ENCODE peak calls at places on chromosomes 2 and 18, in eight cellular contexts. Z is GM23248, Y is OCI-LY7, J is fibroblast of lung, L is MM.1S, K is neural progenitor cell, R is K562, I is IMR-90. S is an unnamed sample.
A peak's percentile ranks its signal among the peaks of the same experiment; 100 is the strongest.

GRCh38 chr2:148201075-148202004 is 180.4 kb downstream of the MBD5 start:
- DNase-seq in I (peak; percentile 31), R (peak; percentile 80), Y (peak; percentile 40), J (peak; percentile 12), K (peak; percentile 87), Z (peak; percentile 47), L (peak; percentile 30), S (peak; percentile 93)

GRCh38 chr2:161112885-161113284 is 47.3 kb upstream of the TANK start:
- DNase-seq in K (no peak), I (no peak), R (no peak), L (no peak), Y (no peak), Z (no peak), J (no peak), S (no peak)

GRCh38 chr2:103788875-103789715 is 1027.3 kb downstream of the TMEM182 start:
- DNase-seq in I (no peak), Z (peak; percentile 1), L (no peak), K (peak; percentile 85), Y (no peak), J (peak; percentile 68), R (no peak), S (peak; percentile 57)

GRCh38 chr18:59272971-59273935 is at the start of gene RAX:
- DNase-seq in J (no peak), Y (no peak), I (no peak), R (peak; percentile 43), L (no peak), K (peak; percentile 96), Z (peak; percentile 35), S (peak; percentile 92)

GRCh38 chr2:73028841-73029240 is 42.7 kb downstream of the SFXN5 start:
- DNase-seq in K (no peak), L (no peak), Y (no peak), J (no peak), R (no peak), I (no peak), Z (peak; percentile 75), S (no peak)

GRCh38 chr2:198596985-198597384 is 792.6 kb downstream of the PLCL1 start:
- DNase-seq in Z (no peak), L (no peak), I (no peak), J (no peak), K (no peak), Y (no peak), R (no peak), S (no peak)

GRCh38 chr2:216565946-216566345 is 67.3 kb upstream of the IGFBP2 start:
- DNase-seq in K (no peak), R (no peak), L (no peak), J (no peak), Z (no peak), I (no peak), Y (no peak), S (no peak)

GRCh38 chr2:38427936-38428335 is 50.9 kb upstream of the ATL2 start:
- DNase-seq in J (no peak), K (no peak), Y (no peak), Z (no peak), R (no peak), I (no peak), L (no peak), S (peak; percentile 49)

GRCh38 chr2:30730736-30731135 is 76.5 kb downstream of the CAPN13 start:
- DNase-seq in R (no peak), Z (no peak), I (no peak), J (no peak), L (no peak), K (no peak), Y (no peak), S (no peak)

GRCh38 chr2:164953279-164953678 is 2.0 kb downstream of the SLC38A11 start:
- DNase-seq in Y (no peak), R (no peak), Z (no peak), K (no peak), I (no peak), J (no peak), L (no peak), S (no peak)

GRCh38 chr2:101087638-101088037 is 63.5 kb downstream of the TBC1D8 start:
- DNase-seq in L (no peak), Z (peak; percentile 55), K (no peak), J (no peak), R (no peak), I (no peak), Y (no peak), S (no peak)

GRCh38 chr2:234863043-234863934 is 88.5 kb upstream of the SH3BP4 start:
- DNase-seq in J (peak; percentile 84), Z (peak; percentile 81), R (no peak), I (peak; percentile 82), L (no peak), K (no peak), Y (no peak), S (no peak)

GRCh38 chr2:65055427-65056214 is 595 bp upstream of the CEP68 start:
- DNase-seq in K (no peak), I (no peak), Z (no peak), R (no peak), L (peak; percentile 79), Y (peak; percentile 80), J (no peak), S (no peak)

GRCh38 chr18:9647496-9648323 is 33.4 kb upstream of the PPP4R1 start:
- DNase-seq in K (no peak), Y (no peak), Z (peak; percentile 33), J (peak; percentile 29), I (no peak), R (no peak), L (no peak), S (no peak)

GRCh38 chr2:178506949-178507348 is 26.7 kb downstream of the PLEKHA3 start:
- DNase-seq in R (no peak), Z (no peak), J (no peak), Y (no peak), L (no peak), K (no peak), I (no peak), S (no peak)

GRCh38 chr2:41879367-41879871 is 168.4 kb upstream of the PKDCC start:
- DNase-seq in R (no peak), I (no peak), L (no peak), Z (no peak), J (peak; percentile 76), K (peak; percentile 33), Y (peak; percentile 3), S (no peak)
- H2AFZ ChIP-seq in R (no peak overlapping the region), I (no peak overlapping the region), L (no peak overlapping the region), Z (no peak overlapping the region), J (no peak overlapping the region), K (peak overlapping the region; percentile 44), Y (no peak overlapping the region), S (no peak overlapping the region)

DNA sequence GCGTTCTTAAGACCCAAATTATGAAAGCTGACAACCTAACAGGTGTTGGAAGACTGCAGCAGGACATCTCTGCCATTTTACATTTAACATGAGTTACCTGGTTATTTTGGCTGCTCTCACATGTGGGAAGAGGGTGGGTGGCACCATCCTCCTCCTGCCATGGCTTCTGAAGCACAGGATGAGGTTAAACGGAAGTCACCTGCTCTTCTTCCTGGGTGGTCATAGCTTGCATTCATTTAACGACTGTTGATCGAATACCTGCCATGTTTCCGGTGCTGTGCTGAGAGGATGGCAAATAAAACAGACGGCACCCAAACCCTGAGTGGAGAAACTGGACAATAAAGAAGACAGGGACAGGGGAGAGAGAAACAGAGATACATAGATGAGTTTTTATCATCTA is 118.0 kb downstream of the RHBDD1 start:
- DNase-seq in L (no peak), J (no peak), K (no peak), R (no peak), Y (no peak), I (no peak), Z (no peak), S (no peak)
- H2AFZ ChIP-seq in L (no peak overlapping the region), J (no peak overlapping the region), K (no peak overlapping the region), R (no peak overlapping the region), Y (no peak overlapping the region), I (no peak overlapping the region), Z (no peak overlapping the region), S (no peak overlapping the region)

GRCh38 chr2:189225032-189225431 is 45.5 kb upstream of the COL5A2 start:
- DNase-seq in J (no peak), I (no peak), Z (no peak), R (no peak), L (no peak), Y (no peak), K (no peak), S (no peak)

GRCh38 chr2:189226017-189226416 is 46.5 kb upstream of the COL5A2 start:
- DNase-seq in Z (no peak), K (no peak), Y (no peak), R (no peak), L (no peak), J (no peak), I (no peak), S (no peak)

GRCh38 chr2:189222440-189222839 is 42.9 kb upstream of the COL5A2 start:
- DNase-seq in L (no peak), Y (no peak), K (no peak), I (no peak), Z (peak; percentile 41), R (no peak), J (peak; percentile 71), S (no peak)

GRCh38 chr2:189218236-189218635 is 38.7 kb upstream of the COL5A2 start:
- DNase-seq in L (no peak), Y (no peak), J (no peak), Z (no peak), R (no peak), I (no peak), K (no peak), S (no peak)

DNA sequence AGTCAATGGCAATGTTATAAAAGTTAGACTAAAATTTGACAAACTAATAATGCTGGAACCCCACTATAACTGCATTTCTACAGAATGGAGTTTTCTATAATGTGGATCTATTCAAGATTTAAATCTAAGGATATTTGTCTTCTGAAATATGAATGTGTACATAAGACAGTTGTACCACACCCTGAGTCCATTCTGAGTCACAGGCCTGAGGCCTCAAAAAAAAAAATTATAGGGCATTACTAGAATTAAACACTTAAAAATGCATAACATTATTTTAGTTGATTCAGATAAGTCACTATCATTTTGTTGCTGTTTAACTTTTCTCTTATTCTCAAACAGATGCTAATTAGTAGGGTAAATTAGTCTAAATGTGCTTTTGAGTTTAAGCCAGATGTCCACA is 42.2 kb upstream of the COL5A2 start:
- DNase-seq in J (peak; percentile 50), R (no peak), K (no peak), Y (no peak), Z (peak; percentile 72), L (no peak), I (peak; percentile 57), S (no peak)
- H2AFZ ChIP-seq in J (peak overlapping the region; percentile 83), R (no peak overlapping the region), K (no peak overlapping the region), Y (no peak overlapping the region), Z (peak overlapping the region; percentile 75), L (no peak overlapping the region), I (no peak overlapping the region), S (no peak overlapping the region)

DNA sequence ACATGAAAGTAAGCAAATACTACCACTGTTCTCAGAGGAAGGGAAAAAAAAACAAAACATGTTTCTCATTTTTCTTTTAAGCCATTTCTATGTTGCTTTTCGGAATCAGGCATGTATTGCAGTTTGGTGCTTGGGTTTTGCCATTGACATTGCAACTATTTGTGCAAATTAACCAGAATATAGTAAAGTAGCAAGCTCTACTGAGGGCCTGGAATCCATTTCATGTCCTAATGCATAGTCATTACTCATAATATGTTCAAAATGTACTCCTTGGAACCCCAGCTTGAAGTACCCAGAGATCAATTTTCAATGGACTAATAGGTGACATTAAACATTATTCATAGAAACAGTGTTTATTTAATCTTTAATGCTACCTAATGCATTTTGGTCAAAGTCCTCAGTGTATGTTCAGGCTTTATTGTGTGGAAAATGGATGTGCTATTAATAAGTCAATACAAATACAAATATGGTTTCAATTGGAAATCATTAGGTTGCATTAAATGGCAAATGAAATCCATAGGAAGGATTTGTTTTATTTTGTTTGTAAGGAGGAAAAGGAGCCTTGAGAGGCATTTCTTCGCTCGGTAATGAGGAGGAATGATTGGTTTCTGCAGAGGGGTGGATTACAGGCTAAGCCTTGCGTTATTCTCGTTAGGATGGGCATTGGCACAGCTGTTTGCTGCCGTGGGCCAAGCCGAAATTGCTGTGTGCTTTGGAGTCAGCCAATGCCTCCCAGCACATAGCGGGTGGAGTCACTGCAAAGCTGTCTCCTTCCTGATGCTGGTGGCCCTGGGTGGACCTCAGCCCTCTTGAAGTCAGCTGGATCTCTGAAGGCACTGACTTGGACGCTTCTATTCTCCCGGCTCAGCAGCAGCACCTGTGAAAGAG is 56.4 kb downstream of the MYCN start:
- DNase-seq in I (no peak), Z (no peak), L (no peak), R (no peak), K (no peak), J (no peak), Y (no peak), S (no peak)
- H2AFZ ChIP-seq in I (no peak overlapping the region), Z (no peak overlapping the region), L (no peak overlapping the region), R (no peak overlapping the region), K (no peak overlapping the region), J (no peak overlapping the region), Y (no peak overlapping the region), S (no peak overlapping the region)

S was measured in H9.